ENCODE peak calls at places on chromosomes 6 and 20, in six cellular contexts. Q is dorsolateral prefrontal cortex, W is heart left ventricle, X is fibroblast of lung, U is transverse colon, Z is endothelial cell. A is an unnamed sample.

GRCh38 chr20:49188101-49188784 is at the start of gene STAU1:
- DNase-seq in Q (peak; percentile 91), W (peak; percentile 98), X (peak; percentile 95), U (peak; percentile 96), Z (peak; percentile 96), A (peak; percentile 96)

GRCh38 chr6:44558315-44559227 is 171.1 kb downstream of the CDC5L start:
- DNase-seq in Q (no peak), W (no peak), X (peak; percentile 10), U (no peak), Z (no peak), A (no peak)

GRCh38 chr20:51037499-51038110 is 14.7 kb upstream of the KCNG1 start:
- DNase-seq in Q (peak; percentile 24), W (no peak), X (no peak), U (no peak), Z (no peak), A (no peak)

GRCh38 chr6:129785756-129786135 is 75.4 kb downstream of the TMEM244 start:
- DNase-seq in Q (no peak), W (no peak), X (no peak), U (no peak), Z (no peak), A (no peak)

GRCh38 chr20:34693414-34693813 is 10.7 kb upstream of the TP53INP2 start:
- DNase-seq in Q (no peak), W (no peak), X (no peak), U (no peak), Z (no peak), A (no peak)

GRCh38 chr20:44208165-44208564 is 2.4 kb downstream of the OSER1 start:
- DNase-seq in Q (no peak), W (no peak), X (no peak), U (no peak), Z (no peak), A (no peak)

GRCh38 chr6:112203577-112204349 is 50.6 kb downstream of the LAMA4 start:
- DNase-seq in Q (no peak), W (no peak), X (peak; percentile 90), U (no peak), Z (no peak), A (peak; percentile 78)

GRCh38 chr6:149247385-149247763 is 70.1 kb upstream of the TAB2 start:
- DNase-seq in Q (no peak), W (no peak), X (no peak), U (no peak), Z (no peak), A (no peak)

GRCh38 chr6:52286798-52287432 is 2.4 kb upstream of the MCM3 start:
- DNase-seq in Q (peak; percentile 53), W (peak; percentile 79), X (peak; percentile 83), U (peak; percentile 82), Z (peak; percentile 79), A (peak; percentile 74)

GRCh38 chr6:37038297-37039198 is 33.1 kb downstream of the FGD2 start:
- DNase-seq in Q (no peak), W (peak; percentile 81), X (peak; percentile 54), U (no peak), Z (no peak), A (peak; percentile 49)

GRCh38 chr6:48817714-48818113 is 645.3 kb downstream of the MMUT start:
- DNase-seq in Q (no peak), W (no peak), X (peak; percentile 67), U (no peak), Z (no peak), A (peak; percentile 91)

GRCh38 chr6:159969204-159969912 is 476 bp downstream of the IGF2R start:
- DNase-seq in Q (no peak), W (peak; percentile 61), X (no peak), U (peak; percentile 42), Z (peak; percentile 65), A (peak; percentile 48)

GRCh38 chr6:22412994-22413393 is 116.2 kb upstream of the PRL start:
- DNase-seq in Q (no peak), W (no peak), X (no peak), U (no peak), Z (no peak), A (no peak)
- TF ChIP-seq CTCF in Q (no peak), W (no peak), X (no peak), U (no peak), Z (no peak), A (no peak)

GRCh38 chr6:27757307-27757706 is 154.9 kb downstream of the OR2B2 start:
- DNase-seq in Q (no peak), W (peak; percentile 36), X (peak; percentile 11), U (peak; percentile 70), Z (peak; percentile 43), A (no peak)
- TF ChIP-seq CTCF in Q (no peak), W (no peak), X (no peak), U (no peak), Z (no peak), A (no peak)

GRCh38 chr6:4274382-4275082 is 139.2 kb upstream of the ECI2 start:
- DNase-seq in Q (no peak), W (no peak), X (no peak), U (no peak), Z (no peak), A (no peak)
- TF ChIP-seq CTCF in Q (no peak), W (no peak), X (no peak), U (no peak), Z (no peak), A (no peak)

DNA sequence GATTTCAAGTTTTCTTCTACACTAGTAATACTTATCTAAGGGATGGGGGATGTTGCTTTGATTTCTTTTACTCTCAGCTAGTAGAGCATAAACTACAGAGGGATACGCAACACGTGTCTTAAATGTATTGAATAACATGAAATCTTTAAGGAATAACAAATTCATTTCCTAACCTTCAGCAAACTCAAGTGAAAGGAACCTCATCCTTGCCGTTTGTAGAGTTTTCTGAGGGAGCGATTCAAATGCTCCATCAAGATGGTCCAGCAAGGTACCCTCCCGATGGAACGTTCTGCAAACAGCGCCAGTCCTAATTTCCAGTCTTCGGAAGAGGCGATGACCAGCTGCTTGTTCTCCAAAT is 95.4 kb upstream of the RIN2 start:
- DNase-seq in Q (no peak), W (no peak), X (no peak), U (no peak), Z (no peak), A (no peak)
- TF ChIP-seq CTCF in Q (no peak), W (no peak), X (no peak), U (no peak), Z (peak; percentile 47), A (no peak)

GRCh38 chr6:47059216-47059885 is 17.2 kb upstream of the ADGRF1 start:
- DNase-seq in Q (no peak), W (no peak), X (no peak), U (no peak), Z (no peak), A (no peak)

GRCh38 chr6:47062346-47062745 is 20.2 kb upstream of the ADGRF1 start:
- DNase-seq in Q (no peak), W (no peak), X (no peak), U (no peak), Z (no peak), A (no peak)

GRCh38 chr6:47056832-47057231 is 14.7 kb upstream of the ADGRF1 start:
- DNase-seq in Q (no peak), W (no peak), X (no peak), U (no peak), Z (no peak), A (no peak)

GRCh38 chr6:47061631-47062300 is 19.6 kb upstream of the ADGRF1 start:
- DNase-seq in Q (no peak), W (peak; percentile 50), X (no peak), U (peak; percentile 14), Z (no peak), A (peak; percentile 36)

GRCh38 chr6:47057830-47058540 is 15.9 kb upstream of the ADGRF1 start:
- DNase-seq in Q (no peak), W (no peak), X (no peak), U (no peak), Z (no peak), A (peak; percentile 49)
- TF ChIP-seq CTCF in Q (no peak), W (no peak), X (no peak), U (no peak), Z (no peak), A (no peak)

DNA sequence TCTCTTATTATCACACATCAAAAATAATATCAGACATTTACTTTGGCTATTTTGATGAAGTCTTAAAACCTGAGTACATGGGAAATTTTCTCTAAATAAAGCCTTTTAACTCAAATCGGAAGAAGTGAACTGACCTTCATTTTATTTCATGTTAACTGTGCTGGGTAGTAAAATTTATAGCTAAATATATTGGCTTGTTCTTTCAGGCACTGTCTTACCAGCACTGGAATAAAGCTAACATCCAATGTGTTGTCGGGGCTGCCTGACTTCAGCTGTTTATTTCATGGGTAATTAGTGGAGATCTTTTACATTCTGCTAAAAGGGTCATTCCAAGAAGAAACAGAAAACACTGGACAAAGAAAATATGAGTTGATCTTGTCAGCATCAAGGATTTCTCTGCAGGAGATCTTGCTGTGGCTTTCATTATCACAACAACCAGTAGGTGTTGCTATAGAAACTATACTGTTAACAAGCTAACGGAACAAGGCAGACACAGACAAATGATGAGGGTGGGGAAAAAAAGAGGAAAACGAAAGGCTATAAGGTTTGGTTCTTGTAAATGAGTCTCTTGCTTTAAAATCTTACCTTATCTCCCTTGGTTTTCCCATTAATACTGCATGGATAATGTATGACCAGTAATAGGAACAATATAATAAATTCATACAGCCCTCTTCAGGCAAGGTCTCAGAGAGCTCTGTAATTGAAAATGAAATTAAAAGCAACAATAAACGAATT is 206.9 kb downstream of the SIM1 start:
- DNase-seq in Q (no peak), W (no peak), X (peak; percentile 63), U (no peak), Z (no peak), A (peak; percentile 48)
- TF ChIP-seq CTCF in Q (no peak), W (no peak), X (no peak), U (no peak), Z (no peak), A (peak; percentile 26)

DNA sequence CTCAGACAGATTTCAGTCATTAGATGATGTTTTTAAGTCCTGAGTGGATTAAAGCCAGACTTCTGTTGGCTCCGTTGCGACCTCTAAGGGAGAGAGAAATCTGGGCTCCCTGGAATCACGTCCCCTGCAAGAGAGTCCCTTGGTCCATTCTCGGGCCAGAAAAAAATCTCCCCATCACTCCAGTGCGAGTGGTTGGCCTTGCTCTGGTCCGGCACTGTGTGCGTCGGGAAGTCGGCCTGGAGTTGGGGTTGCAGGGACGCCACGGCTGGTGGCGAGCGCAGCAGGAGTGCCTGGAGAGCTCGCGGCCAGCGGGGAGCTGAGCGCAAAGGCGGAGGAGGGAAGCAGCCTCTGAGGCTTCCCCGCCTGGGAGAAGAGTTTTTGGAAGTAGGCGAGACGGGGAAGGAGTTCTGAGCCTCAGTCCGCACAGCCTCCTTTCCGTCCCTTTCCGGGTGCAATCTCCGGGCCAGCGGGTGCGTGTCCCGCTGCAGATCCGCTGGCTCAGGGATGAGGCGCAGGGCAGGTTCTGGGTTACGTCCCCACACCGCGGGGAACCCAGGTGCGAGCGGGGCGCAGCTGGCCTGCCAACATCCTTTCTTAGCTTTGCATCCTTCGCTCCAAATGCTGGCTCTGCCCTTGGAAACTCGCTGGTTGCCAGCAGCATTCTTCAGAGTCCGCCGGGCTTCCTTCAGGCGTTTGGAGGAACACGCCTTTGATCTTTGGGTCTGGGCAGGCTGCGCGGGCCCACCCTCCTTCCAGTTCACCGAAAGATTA is 6.8 kb downstream of the TCF21 start:
- DNase-seq in Q (no peak), W (peak; percentile 64), X (peak; percentile 75), U (no peak), Z (peak; percentile 29), A (no peak)
- TF ChIP-seq CTCF in Q (no peak), W (no peak), X (no peak), U (no peak), Z (no peak), A (peak; percentile 2)

GRCh38 chr6:97501875-97502274 is 218.9 kb upstream of the MMS22L start:
- DNase-seq in Q (no peak), W (no peak), X (no peak), U (no peak), Z (no peak), A (no peak)
- TF ChIP-seq CTCF in Q (peak; percentile 14), W (no peak), X (no peak), U (no peak), Z (no peak), A (no peak)

A was measured in fibroblast of villous mesenchyme.